ENCODE peak calls at places on chromosomes 7 and 10, in seven cellular contexts. E is H9, W is neuronal stem cell, U is IMR-90, F is H1, C is mesendoderm, I is trophoblast cell. S is an unnamed sample.
A peak's percentile ranks its signal among the peaks of the same experiment; 100 is the strongest.

GRCh38 chr7:18350678-18351077 is 144.9 kb upstream of the HDAC9 start:
- DNase-seq in U (no peak), E (no peak), W (no peak), F (no peak), C (no peak), I (no peak), S (no peak)

GRCh38 chr7:100080895-100081534 is 508 bp downstream of the ZNF3 start:
- DNase-seq in F (no peak), I (peak; percentile 19), W (no peak), C (peak; percentile 64), U (peak; percentile 56), E (no peak), S (peak; percentile 42)

GRCh38 chr10:131700506-131700905 is 200.3 kb upstream of the PPP2R2D start:
- DNase-seq in C (no peak), E (no peak), U (no peak), I (no peak), F (no peak), W (no peak), S (no peak)

GRCh38 chr7:49669692-49670260 is 103.7 kb upstream of the VWC2 start:
- DNase-seq in F (no peak), E (no peak), C (peak; percentile 16), U (no peak), I (no peak), W (no peak), S (no peak)

GRCh38 chr7:116509982-116510579 is 10.5 kb downstream of the CAV2 start:
- DNase-seq in F (no peak), C (no peak), I (no peak), W (no peak), E (no peak), U (peak; percentile 31), S (no peak)

GRCh38 chr10:73159038-73159648 is 8.7 kb downstream of the ECD start:
- DNase-seq in E (peak; percentile 30), I (peak; percentile 83), U (peak; percentile 55), W (peak; percentile 31), F (peak; percentile 3), C (peak; percentile 52), S (peak; percentile 67)

GRCh38 chr7:18420176-18420575 is 75.4 kb upstream of the HDAC9 start:
- DNase-seq in C (no peak), U (no peak), I (no peak), F (no peak), W (no peak), E (no peak), S (no peak)

GRCh38 chr10:75776738-75777504 is 345.5 kb downstream of the LRMDA start:
- DNase-seq in I (no peak), E (no peak), U (no peak), W (no peak), C (no peak), F (no peak), S (no peak)

GRCh38 chr10:72564596-72564995 is 61.3 kb downstream of the MICU1 start:
- DNase-seq in E (no peak), W (no peak), C (no peak), U (peak; percentile 82), I (no peak), F (no peak), S (peak; percentile 66)

GRCh38 chr10:129570185-129570584 is 103.1 kb downstream of the MGMT start:
- DNase-seq in C (no peak), E (no peak), U (no peak), I (no peak), W (no peak), F (no peak), S (no peak)

GRCh38 chr7:158759749-158760444 is 55.3 kb upstream of the NCAPG2 start:
- DNase-seq in W (no peak), E (no peak), U (no peak), F (no peak), C (no peak), I (no peak), S (no peak)

GRCh38 chr7:120994512-120995363 is 6.2 kb downstream of the CPED1 start:
- DNase-seq in I (no peak), C (no peak), W (no peak), F (no peak), E (no peak), U (no peak), S (no peak)

GRCh38 chr7:120993011-120993574 is 4.6 kb downstream of the CPED1 start:
- DNase-seq in F (no peak), U (peak; percentile 26), W (no peak), E (no peak), C (no peak), I (no peak), S (no peak)

GRCh38 chr7:120992272-120993010 is 3.9 kb downstream of the CPED1 start:
- DNase-seq in F (no peak), E (no peak), U (no peak), C (no peak), W (no peak), I (no peak), S (no peak)

GRCh38 chr7:120995659-120996058 is 7.1 kb downstream of the CPED1 start:
- DNase-seq in W (no peak), F (no peak), C (no peak), U (no peak), E (no peak), I (no peak), S (no peak)

GRCh38 chr7:120993575-120994191 is 5.2 kb downstream of the CPED1 start:
- DNase-seq in F (no peak), E (no peak), W (no peak), I (peak; percentile 27), C (no peak), U (peak; percentile 56), S (no peak)
- H3K23ac ChIP-seq in F (no peak overlapping the region), E (no peak overlapping the region), W (no peak overlapping the region), I (no peak overlapping the region), C (no peak overlapping the region), U (peak overlapping the region; percentile 43), S (no peak overlapping the region)

GRCh38 chr10:3757250-3757637 is 27.8 kb downstream of the KLF6 start:
- DNase-seq in W (no peak), U (no peak), C (no peak), I (no peak), E (peak; percentile 4), F (no peak), S (no peak)

GRCh38 chr10:3757638-3758490 is 27.1 kb downstream of the KLF6 start:
- DNase-seq in F (no peak), W (no peak), I (peak; percentile 94), C (no peak), E (peak; percentile 8), U (no peak), S (peak; percentile 50)

GRCh38 chr10:3756360-3756740 is 28.7 kb downstream of the KLF6 start:
- DNase-seq in F (no peak), U (no peak), I (no peak), C (no peak), W (no peak), E (no peak), S (no peak)

GRCh38 chr10:3755440-3756359 is 29.3 kb downstream of the KLF6 start:
- DNase-seq in W (no peak), C (no peak), E (peak; percentile 10), F (no peak), I (peak; percentile 51), U (peak; percentile 64), S (peak; percentile 86)

DNA sequence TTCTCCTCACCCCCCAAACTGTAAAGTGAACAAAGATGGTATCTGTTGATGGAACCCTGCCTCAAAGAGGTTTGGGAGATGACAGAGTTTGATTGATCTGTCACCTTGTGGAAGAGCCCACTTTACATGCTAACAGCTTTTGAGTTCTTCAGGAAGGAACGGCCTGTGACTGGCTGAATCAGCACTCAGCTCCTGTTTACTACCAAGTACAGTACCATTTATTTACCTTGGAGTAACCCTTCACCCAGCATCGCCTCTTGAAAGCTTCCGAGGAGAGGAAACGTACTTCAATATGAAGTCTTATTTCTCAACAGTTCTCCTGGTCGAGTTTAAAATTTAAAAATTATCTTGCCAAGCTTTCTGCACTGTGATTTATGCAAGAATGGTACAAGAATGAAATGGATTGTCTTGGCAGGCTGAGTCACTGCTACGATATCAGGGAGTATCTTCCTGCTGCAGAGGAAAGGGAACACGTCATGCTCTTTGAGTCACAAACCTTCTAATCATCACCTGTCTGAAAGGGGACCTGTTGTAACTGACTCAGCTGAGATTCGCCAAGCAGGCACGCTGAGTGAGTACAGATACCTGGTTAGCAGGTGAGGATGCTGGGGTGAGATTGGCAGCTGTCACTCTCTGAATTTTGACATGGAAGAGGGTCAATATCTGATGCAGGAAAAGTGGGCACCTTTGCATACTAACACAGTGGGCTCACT is 30.1 kb downstream of the KLF6 start:
- DNase-seq in I (peak; percentile 92), C (peak; percentile 47), E (peak; percentile 18), W (no peak), U (peak; percentile 96), F (no peak), S (peak; percentile 90)
- H3K4ac ChIP-seq in I (no peak overlapping the region), C (no peak overlapping the region), E (no peak overlapping the region), W (no peak overlapping the region), U (peak overlapping the region; percentile 76), F (no peak overlapping the region), S (peak overlapping the region; percentile 28)

DNA sequence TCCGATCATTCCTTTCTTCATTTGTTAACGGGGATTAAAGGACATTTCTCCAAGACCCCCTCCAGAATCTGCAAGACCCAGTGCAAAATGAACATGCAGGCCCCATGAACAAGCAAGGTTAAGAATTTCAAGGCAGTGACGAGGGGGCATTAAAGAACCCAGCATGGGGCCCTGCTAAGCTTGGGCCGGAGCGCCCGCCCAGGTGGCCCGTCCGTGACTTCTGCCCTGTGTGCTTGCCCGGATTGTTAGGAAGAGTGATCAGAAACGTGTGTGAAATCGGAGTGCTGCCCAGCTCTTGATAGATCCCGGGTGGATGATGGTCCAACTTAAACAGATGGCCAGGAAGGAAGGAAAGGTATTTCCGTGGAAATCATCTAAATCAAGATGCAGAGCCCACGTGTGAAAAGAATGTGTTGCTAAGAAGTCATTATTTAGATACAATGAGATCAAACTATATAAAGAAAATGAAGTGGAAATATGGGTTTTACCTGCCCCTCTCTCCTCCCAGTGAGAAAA is 213.6 kb downstream of the KLF6 start:
- DNase-seq in F (no peak), W (no peak), E (no peak), C (no peak), U (no peak), I (no peak), S (no peak)
- H3K23ac ChIP-seq in F (no peak overlapping the region), W (no peak overlapping the region), E (no peak overlapping the region), C (no peak overlapping the region), U (no peak overlapping the region), I (no peak overlapping the region), S (no peak overlapping the region)

DNA sequence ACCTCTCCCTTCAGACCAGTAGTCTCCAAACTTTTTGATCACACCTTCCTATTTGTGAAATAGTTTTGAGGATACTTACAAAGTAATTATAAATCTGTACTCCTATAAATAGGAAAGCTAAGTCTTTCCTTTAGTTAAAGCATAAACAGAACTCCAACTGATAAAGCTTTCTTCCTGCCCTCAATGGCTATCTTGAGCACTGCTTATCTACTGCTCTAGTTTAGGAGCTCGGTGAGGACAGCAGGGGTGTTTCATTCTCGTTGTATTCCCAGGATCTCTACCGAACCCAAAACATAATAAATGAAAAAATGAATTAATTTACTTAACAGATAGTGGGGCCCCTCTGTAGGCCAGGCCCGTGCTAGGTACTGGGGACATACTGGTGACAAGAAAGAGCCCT is 17.7 kb downstream of the SORBS1 start:
- DNase-seq in I (no peak), W (no peak), C (peak; percentile 53), E (no peak), U (no peak), F (no peak), S (no peak)
- H3K4ac ChIP-seq in I (no peak overlapping the region), W (no peak overlapping the region), C (no peak overlapping the region), E (no peak overlapping the region), U (no peak overlapping the region), F (no peak overlapping the region), S (no peak overlapping the region)

GRCh38 chr10:22349758-22350157 is 4.5 kb downstream of the SPAG6 start:
- DNase-seq in W (no peak), C (no peak), U (no peak), I (no peak), F (no peak), E (no peak), S (no peak)
- H3K23ac ChIP-seq in W (no peak overlapping the region), C (no peak overlapping the region), U (no peak overlapping the region), I (no peak overlapping the region), F (no peak overlapping the region), E (no peak overlapping the region), S (no peak overlapping the region)

S was measured in mesenchymal stem cell.